ENCODE peak calls at places on chromosomes 11 and 22, in six cellular contexts. One of them, this sample, is unnamed.

GRCh38 chr22:16959345-16959930 is 48.6 kb downstream of the GAB4 start:
- DNase-seq in pancreas: no peak
- DNase-seq in CD8-positive, alpha-beta memory T cell: no peak
- DNase-seq in coronary artery: no peak
- DNase-seq in neuronal stem cell: no peak
- DNase-seq in CD4-positive, CD25-positive, alpha-beta regulatory T cell: no peak
- DNase-seq in this sample: no peak

GRCh38 chr11:103339485-103339857 is 230.2 kb downstream of the DYNC2H1 start:
- DNase-seq in pancreas: no peak
- DNase-seq in CD8-positive, alpha-beta memory T cell: no peak
- DNase-seq in coronary artery: no peak
- DNase-seq in neuronal stem cell: no peak
- DNase-seq in CD4-positive, CD25-positive, alpha-beta regulatory T cell: no peak
- DNase-seq in this sample: no peak

GRCh38 chr11:44316388-44317240 is 6.7 kb upstream of the ALX4 start:
- DNase-seq in pancreas: no peak
- DNase-seq in CD8-positive, alpha-beta memory T cell: no peak
- DNase-seq in coronary artery: no peak
- DNase-seq in neuronal stem cell: no peak
- DNase-seq in CD4-positive, CD25-positive, alpha-beta regulatory T cell: no peak
- DNase-seq in this sample: peak

GRCh38 chr11:103927535-103927934 is 108.9 kb upstream of the DDI1 start:
- DNase-seq in pancreas: no peak
- DNase-seq in CD8-positive, alpha-beta memory T cell: no peak
- DNase-seq in coronary artery: no peak
- DNase-seq in neuronal stem cell: no peak
- DNase-seq in CD4-positive, CD25-positive, alpha-beta regulatory T cell: no peak
- DNase-seq in this sample: peak

GRCh38 chr11:45671246-45672171 is 6.1 kb upstream of the CHST1 start:
- DNase-seq in pancreas: peak
- DNase-seq in CD8-positive, alpha-beta memory T cell: no peak
- DNase-seq in coronary artery: no peak
- DNase-seq in neuronal stem cell: no peak
- DNase-seq in CD4-positive, CD25-positive, alpha-beta regulatory T cell: no peak
- DNase-seq in this sample: no peak

GRCh38 chr11:94325681-94326080 is 21.3 kb downstream of the IZUMO1R start:
- DNase-seq in pancreas: peak
- DNase-seq in CD8-positive, alpha-beta memory T cell: peak
- DNase-seq in coronary artery: no peak
- DNase-seq in neuronal stem cell: peak
- DNase-seq in CD4-positive, CD25-positive, alpha-beta regulatory T cell: peak
- DNase-seq in this sample: peak

GRCh38 chr22:44179196-44179988 is 1.3 kb upstream of the PARVG start:
- DNase-seq in pancreas: no peak
- DNase-seq in CD8-positive, alpha-beta memory T cell: no peak
- DNase-seq in coronary artery: no peak
- DNase-seq in neuronal stem cell: peak
- DNase-seq in CD4-positive, CD25-positive, alpha-beta regulatory T cell: no peak
- DNase-seq in this sample: no peak

GRCh38 chr11:13010737-13011342 is 1.7 kb downstream of the RASSF10 start:
- DNase-seq in pancreas: peak
- DNase-seq in CD8-positive, alpha-beta memory T cell: no peak
- DNase-seq in coronary artery: no peak
- DNase-seq in neuronal stem cell: peak
- DNase-seq in CD4-positive, CD25-positive, alpha-beta regulatory T cell: no peak
- DNase-seq in this sample: peak

GRCh38 chr11:9130297-9130696 is 38.9 kb upstream of the SCUBE2 start:
- DNase-seq in pancreas: no peak
- DNase-seq in CD8-positive, alpha-beta memory T cell: no peak
- DNase-seq in coronary artery: no peak
- DNase-seq in neuronal stem cell: no peak
- DNase-seq in CD4-positive, CD25-positive, alpha-beta regulatory T cell: no peak
- DNase-seq in this sample: no peak

GRCh38 chr11:116535954-116536353 is 236.8 kb downstream of the BUD13 start:
- DNase-seq in pancreas: no peak
- DNase-seq in CD8-positive, alpha-beta memory T cell: no peak
- DNase-seq in coronary artery: peak
- DNase-seq in neuronal stem cell: no peak
- DNase-seq in CD4-positive, CD25-positive, alpha-beta regulatory T cell: no peak
- DNase-seq in this sample: no peak

GRCh38 chr11:18521123-18521522 is 5.6 kb downstream of the TSG101 start:
- DNase-seq in pancreas: no peak
- DNase-seq in CD8-positive, alpha-beta memory T cell: no peak
- DNase-seq in coronary artery: no peak
- DNase-seq in neuronal stem cell: no peak
- DNase-seq in CD4-positive, CD25-positive, alpha-beta regulatory T cell: no peak
- DNase-seq in this sample: no peak

GRCh38 chr22:17115311-17115710 is 5.8 kb downstream of the TMEM121B start:
- DNase-seq in pancreas: no peak
- DNase-seq in CD8-positive, alpha-beta memory T cell: no peak
- DNase-seq in coronary artery: no peak
- DNase-seq in neuronal stem cell: no peak
- DNase-seq in CD4-positive, CD25-positive, alpha-beta regulatory T cell: no peak
- DNase-seq in this sample: no peak

GRCh38 chr11:74249496-74249895 is 61.9 kb downstream of the P4HA3 start:
- DNase-seq in pancreas: no peak
- DNase-seq in CD8-positive, alpha-beta memory T cell: no peak
- DNase-seq in coronary artery: no peak
- DNase-seq in neuronal stem cell: no peak
- DNase-seq in CD4-positive, CD25-positive, alpha-beta regulatory T cell: no peak
- DNase-seq in this sample: no peak

GRCh38 chr11:8739309-8739793 is 56.8 kb downstream of the RPL27A start:
- DNase-seq in pancreas: peak
- DNase-seq in CD8-positive, alpha-beta memory T cell: no peak
- DNase-seq in coronary artery: peak
- DNase-seq in neuronal stem cell: no peak
- DNase-seq in CD4-positive, CD25-positive, alpha-beta regulatory T cell: no peak
- DNase-seq in this sample: no peak

GRCh38 chr11:102761646-102762238 is 18.7 kb downstream of the MMP10 start:
- DNase-seq in pancreas: no peak
- DNase-seq in CD8-positive, alpha-beta memory T cell: no peak
- DNase-seq in coronary artery: no peak
- DNase-seq in neuronal stem cell: peak
- DNase-seq in CD4-positive, CD25-positive, alpha-beta regulatory T cell: no peak
- DNase-seq in this sample: peak

GRCh38 chr22:32473388-32473952 is 1.1 kb upstream of the FBXO7 start:
- DNase-seq in pancreas: peak
- DNase-seq in CD8-positive, alpha-beta memory T cell: peak
- DNase-seq in coronary artery: no peak
- DNase-seq in neuronal stem cell: peak
- DNase-seq in CD4-positive, CD25-positive, alpha-beta regulatory T cell: peak
- DNase-seq in this sample: peak

GRCh38 chr11:94315664-94316063 is 11.3 kb downstream of the IZUMO1R start:
- DNase-seq in pancreas: no peak
- DNase-seq in CD8-positive, alpha-beta memory T cell: no peak
- DNase-seq in coronary artery: no peak
- DNase-seq in neuronal stem cell: no peak
- DNase-seq in CD4-positive, CD25-positive, alpha-beta regulatory T cell: no peak
- DNase-seq in this sample: peak

GRCh38 chr22:40044870-40045834 is 50.4 kb downstream of the FAM83F start:
- DNase-seq in pancreas: peak
- DNase-seq in CD8-positive, alpha-beta memory T cell: peak
- DNase-seq in coronary artery: peak
- DNase-seq in neuronal stem cell: peak
- DNase-seq in CD4-positive, CD25-positive, alpha-beta regulatory T cell: peak
- DNase-seq in this sample: peak

GRCh38 chr11:121479355-121479754 is 26.6 kb upstream of the SORL1-AS1 start:
- DNase-seq in pancreas: no peak
- DNase-seq in CD8-positive, alpha-beta memory T cell: no peak
- DNase-seq in coronary artery: no peak
- DNase-seq in neuronal stem cell: no peak
- DNase-seq in CD4-positive, CD25-positive, alpha-beta regulatory T cell: no peak
- DNase-seq in this sample: no peak

GRCh38 chr11:67397986-67398660 is 3.5 kb downstream of the PPP1CA start:
- DNase-seq in pancreas: no peak
- DNase-seq in CD8-positive, alpha-beta memory T cell: no peak
- DNase-seq in coronary artery: no peak
- DNase-seq in neuronal stem cell: no peak
- DNase-seq in CD4-positive, CD25-positive, alpha-beta regulatory T cell: no peak
- DNase-seq in this sample: no peak

GRCh38 chr11:67398661-67399563 is 2.7 kb downstream of the PPP1CA start:
- DNase-seq in pancreas: no peak
- DNase-seq in CD8-positive, alpha-beta memory T cell: no peak
- DNase-seq in coronary artery: no peak
- DNase-seq in neuronal stem cell: no peak
- DNase-seq in CD4-positive, CD25-positive, alpha-beta regulatory T cell: no peak
- DNase-seq in this sample: no peak

GRCh38 chr11:67401495-67402191 is at the start of gene PPP1CA:
- DNase-seq in pancreas: peak
- DNase-seq in CD8-positive, alpha-beta memory T cell: peak
- DNase-seq in coronary artery: peak
- DNase-seq in neuronal stem cell: peak
- DNase-seq in CD4-positive, CD25-positive, alpha-beta regulatory T cell: peak
- DNase-seq in this sample: peak

GRCh38 chr11:67400942-67401494 is 640 bp downstream of the PPP1CA start:
- DNase-seq in pancreas: no peak
- DNase-seq in CD8-positive, alpha-beta memory T cell: no peak
- DNase-seq in coronary artery: no peak
- DNase-seq in neuronal stem cell: no peak
- DNase-seq in CD4-positive, CD25-positive, alpha-beta regulatory T cell: no peak
- DNase-seq in this sample: peak

GRCh38 chr11:67400251-67400941 is 1.3 kb downstream of the PPP1CA start:
- DNase-seq in pancreas: no peak
- DNase-seq in CD8-positive, alpha-beta memory T cell: no peak
- DNase-seq in coronary artery: no peak
- DNase-seq in neuronal stem cell: no peak
- DNase-seq in CD4-positive, CD25-positive, alpha-beta regulatory T cell: no peak
- DNase-seq in this sample: peak
- H3K27ac ChIP-seq in pancreas: no peak
- H3K27ac ChIP-seq in CD8-positive, alpha-beta memory T cell: peak
- H3K27ac ChIP-seq in coronary artery: peak
- H3K27ac ChIP-seq in neuronal stem cell: no peak
- H3K27ac ChIP-seq in CD4-positive, CD25-positive, alpha-beta regulatory T cell: peak
- H3K27ac ChIP-seq in this sample: peak

GRCh38 chr22:42918500-42918899 is 61.4 kb upstream of the ARFGAP3 start:
- DNase-seq in pancreas: no peak
- DNase-seq in CD8-positive, alpha-beta memory T cell: no peak
- DNase-seq in coronary artery: no peak
- DNase-seq in neuronal stem cell: no peak
- DNase-seq in CD4-positive, CD25-positive, alpha-beta regulatory T cell: no peak
- DNase-seq in this sample: no peak

GRCh38 chr22:42922374-42923177 is 65.5 kb upstream of the ARFGAP3 start:
- DNase-seq in pancreas: peak
- DNase-seq in CD8-positive, alpha-beta memory T cell: no peak
- DNase-seq in coronary artery: no peak
- DNase-seq in neuronal stem cell: no peak
- DNase-seq in CD4-positive, CD25-positive, alpha-beta regulatory T cell: no peak
- DNase-seq in this sample: no peak

GRCh38 chr22:42920101-42920820 is 63.2 kb upstream of the ARFGAP3 start:
- DNase-seq in pancreas: no peak
- DNase-seq in CD8-positive, alpha-beta memory T cell: no peak
- DNase-seq in coronary artery: no peak
- DNase-seq in neuronal stem cell: no peak
- DNase-seq in CD4-positive, CD25-positive, alpha-beta regulatory T cell: no peak
- DNase-seq in this sample: peak

GRCh38 chr22:42919199-42919598 is 62.1 kb upstream of the ARFGAP3 start:
- DNase-seq in pancreas: no peak
- DNase-seq in CD8-positive, alpha-beta memory T cell: no peak
- DNase-seq in coronary artery: no peak
- DNase-seq in neuronal stem cell: no peak
- DNase-seq in CD4-positive, CD25-positive, alpha-beta regulatory T cell: no peak
- DNase-seq in this sample: peak

DNA sequence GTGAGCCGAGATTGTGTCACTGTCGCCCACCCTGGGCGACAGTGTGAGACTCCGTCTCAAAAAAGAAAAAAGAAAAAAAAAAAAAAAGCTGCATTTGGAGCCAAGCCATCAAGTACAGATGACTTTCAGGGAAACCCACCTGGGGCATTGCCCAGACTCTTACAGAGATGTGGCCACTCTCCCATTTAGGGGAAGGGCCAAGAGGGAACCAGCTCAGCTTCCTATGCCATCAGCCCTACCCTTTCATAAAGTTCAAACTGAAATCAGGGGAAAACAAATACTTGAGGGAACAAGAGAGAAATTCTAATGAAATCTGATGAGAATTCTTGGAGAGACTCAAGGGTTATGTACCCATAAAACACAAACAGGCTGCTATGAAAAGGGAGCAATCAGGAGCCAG is 64.2 kb upstream of the ARFGAP3 start:
- DNase-seq in pancreas: no peak
- DNase-seq in CD8-positive, alpha-beta memory T cell: no peak
- DNase-seq in coronary artery: no peak
- DNase-seq in neuronal stem cell: no peak
- DNase-seq in CD4-positive, CD25-positive, alpha-beta regulatory T cell: no peak
- DNase-seq in this sample: peak
- H3K27ac ChIP-seq in pancreas: peak
- H3K27ac ChIP-seq in CD8-positive, alpha-beta memory T cell: no peak
- H3K27ac ChIP-seq in coronary artery: peak
- H3K27ac ChIP-seq in neuronal stem cell: no peak
- H3K27ac ChIP-seq in CD4-positive, CD25-positive, alpha-beta regulatory T cell: no peak
- H3K27ac ChIP-seq in this sample: peak

DNA sequence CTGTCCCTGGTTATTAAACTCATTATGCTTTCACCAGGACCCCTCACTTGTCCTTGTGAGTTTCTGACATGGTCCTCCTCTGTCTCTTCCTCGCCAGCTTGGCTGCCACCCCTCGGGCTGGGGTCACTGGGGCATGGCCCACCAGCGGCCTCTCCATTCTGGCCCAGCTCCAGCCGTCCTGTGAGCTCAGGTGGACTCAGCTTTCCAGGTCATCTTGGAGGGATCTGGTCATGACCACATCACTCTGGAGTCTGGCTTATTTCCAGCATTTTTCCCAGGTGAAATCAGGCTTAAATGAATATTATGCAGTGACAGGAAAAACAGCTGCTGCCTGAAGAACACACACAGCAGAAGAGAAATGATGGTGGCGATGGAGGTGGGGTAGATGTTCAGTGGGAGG is 224.5 kb downstream of the ADAMTS15 start:
- DNase-seq in pancreas: no peak
- DNase-seq in CD8-positive, alpha-beta memory T cell: no peak
- DNase-seq in coronary artery: no peak
- DNase-seq in neuronal stem cell: no peak
- DNase-seq in CD4-positive, CD25-positive, alpha-beta regulatory T cell: no peak
- DNase-seq in this sample: no peak
- H3K27ac ChIP-seq in pancreas: no peak
- H3K27ac ChIP-seq in CD8-positive, alpha-beta memory T cell: no peak
- H3K27ac ChIP-seq in coronary artery: peak
- H3K27ac ChIP-seq in neuronal stem cell: no peak
- H3K27ac ChIP-seq in CD4-positive, CD25-positive, alpha-beta regulatory T cell: no peak
- H3K27ac ChIP-seq in this sample: no peak

GRCh38 chr11:125289419-125290088 is 125.0 kb downstream of the PKNOX2 start:
- DNase-seq in pancreas: no peak
- DNase-seq in CD8-positive, alpha-beta memory T cell: no peak
- DNase-seq in coronary artery: no peak
- DNase-seq in neuronal stem cell: no peak
- DNase-seq in CD4-positive, CD25-positive, alpha-beta regulatory T cell: no peak
- DNase-seq in this sample: no peak

GRCh38 chr11:125290263-125290662 is 125.7 kb downstream of the PKNOX2 start:
- DNase-seq in pancreas: no peak
- DNase-seq in CD8-positive, alpha-beta memory T cell: no peak
- DNase-seq in coronary artery: no peak
- DNase-seq in neuronal stem cell: no peak
- DNase-seq in CD4-positive, CD25-positive, alpha-beta regulatory T cell: no peak
- DNase-seq in this sample: no peak

GRCh38 chr11:125285844-125286243 is 121.3 kb downstream of the PKNOX2 start:
- DNase-seq in pancreas: peak
- DNase-seq in CD8-positive, alpha-beta memory T cell: no peak
- DNase-seq in coronary artery: no peak
- DNase-seq in neuronal stem cell: no peak
- DNase-seq in CD4-positive, CD25-positive, alpha-beta regulatory T cell: no peak
- DNase-seq in this sample: no peak

GRCh38 chr11:125286486-125286885 is 121.9 kb downstream of the PKNOX2 start:
- DNase-seq in pancreas: peak
- DNase-seq in CD8-positive, alpha-beta memory T cell: no peak
- DNase-seq in coronary artery: no peak
- DNase-seq in neuronal stem cell: no peak
- DNase-seq in CD4-positive, CD25-positive, alpha-beta regulatory T cell: no peak
- DNase-seq in this sample: no peak

GRCh38 chr11:125287467-125288232 is 123.1 kb downstream of the PKNOX2 start:
- DNase-seq in pancreas: no peak
- DNase-seq in CD8-positive, alpha-beta memory T cell: no peak
- DNase-seq in coronary artery: no peak
- DNase-seq in neuronal stem cell: no peak
- DNase-seq in CD4-positive, CD25-positive, alpha-beta regulatory T cell: no peak
- DNase-seq in this sample: peak
- H3K27ac ChIP-seq in pancreas: no peak
- H3K27ac ChIP-seq in CD8-positive, alpha-beta memory T cell: no peak
- H3K27ac ChIP-seq in coronary artery: no peak
- H3K27ac ChIP-seq in neuronal stem cell: peak
- H3K27ac ChIP-seq in CD4-positive, CD25-positive, alpha-beta regulatory T cell: no peak
- H3K27ac ChIP-seq in this sample: no peak